ENCODE peak calls at places on chromosomes 13 and 19, in ten cellular contexts. One of them, this sample, is unnamed.
A peak's percentile ranks its signal among the peaks of the same experiment; 100 is the strongest.

GRCh38 chr13:32824061-32824460 is 192.2 kb upstream of the KL start:
- DNase-seq in transverse colon: no peak
- DNase-seq in breast epithelium: no peak
- DNase-seq in fibroblast of lung: no peak
- DNase-seq in body of pancreas: no peak
- DNase-seq in PC-3: no peak
- DNase-seq in hepatocyte: no peak
- DNase-seq in adrenal gland: no peak
- DNase-seq in uterus: no peak
- DNase-seq in pancreas: no peak
- DNase-seq in this sample: no peak

GRCh38 chr13:113553541-113554332 is 30.8 kb upstream of the TFDP1 start:
- DNase-seq in body of pancreas: no peak
- DNase-seq in pancreas: no peak
- DNase-seq in breast epithelium: peak; percentile 48
- DNase-seq in transverse colon: peak; percentile 5
- DNase-seq in PC-3: no peak
- DNase-seq in fibroblast of lung: no peak
- DNase-seq in adrenal gland: peak; percentile 45
- DNase-seq in uterus: peak; percentile 12
- DNase-seq in hepatocyte: no peak
- DNase-seq in this sample: peak; percentile 66

GRCh38 chr13:51797664-51798488 is 6.1 kb downstream of the DHRS12 start:
- DNase-seq in adrenal gland: peak; percentile 87
- DNase-seq in transverse colon: peak; percentile 51
- DNase-seq in pancreas: peak; percentile 89
- DNase-seq in breast epithelium: no peak
- DNase-seq in fibroblast of lung: peak; percentile 58
- DNase-seq in uterus: peak; percentile 47
- DNase-seq in body of pancreas: peak; percentile 96
- DNase-seq in hepatocyte: peak; percentile 85
- DNase-seq in PC-3: peak; percentile 83
- DNase-seq in this sample: peak; percentile 82

GRCh38 chr13:101773062-101773461 is 320.6 kb downstream of the ITGBL1 start:
- DNase-seq in body of pancreas: no peak
- DNase-seq in uterus: no peak
- DNase-seq in PC-3: no peak
- DNase-seq in pancreas: no peak
- DNase-seq in breast epithelium: no peak
- DNase-seq in transverse colon: no peak
- DNase-seq in fibroblast of lung: no peak
- DNase-seq in hepatocyte: no peak
- DNase-seq in adrenal gland: no peak
- DNase-seq in this sample: no peak

GRCh38 chr13:111122056-111122455 is 6.9 kb downstream of the ARHGEF7 start:
- DNase-seq in transverse colon: no peak
- DNase-seq in hepatocyte: no peak
- DNase-seq in adrenal gland: no peak
- DNase-seq in PC-3: no peak
- DNase-seq in fibroblast of lung: peak; percentile 44
- DNase-seq in body of pancreas: no peak
- DNase-seq in pancreas: no peak
- DNase-seq in breast epithelium: no peak
- DNase-seq in uterus: no peak
- DNase-seq in this sample: peak; percentile 58

GRCh38 chr19:30064021-30064699 is 122.1 kb downstream of the URI1 start:
- DNase-seq in PC-3: no peak
- DNase-seq in breast epithelium: no peak
- DNase-seq in hepatocyte: no peak
- DNase-seq in pancreas: no peak
- DNase-seq in fibroblast of lung: no peak
- DNase-seq in body of pancreas: no peak
- DNase-seq in uterus: no peak
- DNase-seq in transverse colon: peak; percentile 4
- DNase-seq in adrenal gland: peak; percentile 44
- DNase-seq in this sample: peak; percentile 53

GRCh38 chr19:19445911-19446361 is 40.5 kb downstream of the GATAD2A start:
- DNase-seq in adrenal gland: no peak
- DNase-seq in breast epithelium: no peak
- DNase-seq in uterus: no peak
- DNase-seq in transverse colon: no peak
- DNase-seq in hepatocyte: no peak
- DNase-seq in fibroblast of lung: no peak
- DNase-seq in pancreas: no peak
- DNase-seq in body of pancreas: no peak
- DNase-seq in PC-3: no peak
- DNase-seq in this sample: no peak

GRCh38 chr13:85137516-85137915 is 661.7 kb downstream of the SLITRK6 start:
- DNase-seq in hepatocyte: no peak
- DNase-seq in transverse colon: no peak
- DNase-seq in fibroblast of lung: no peak
- DNase-seq in adrenal gland: no peak
- DNase-seq in breast epithelium: no peak
- DNase-seq in body of pancreas: no peak
- DNase-seq in pancreas: no peak
- DNase-seq in uterus: no peak
- DNase-seq in PC-3: no peak
- DNase-seq in this sample: no peak

GRCh38 chr13:74675185-74675584 is 541.0 kb upstream of the KLF12 start:
- DNase-seq in PC-3: no peak
- DNase-seq in pancreas: no peak
- DNase-seq in hepatocyte: no peak
- DNase-seq in uterus: no peak
- DNase-seq in adrenal gland: no peak
- DNase-seq in transverse colon: no peak
- DNase-seq in body of pancreas: no peak
- DNase-seq in breast epithelium: no peak
- DNase-seq in fibroblast of lung: peak; percentile 27
- DNase-seq in this sample: no peak

DNA sequence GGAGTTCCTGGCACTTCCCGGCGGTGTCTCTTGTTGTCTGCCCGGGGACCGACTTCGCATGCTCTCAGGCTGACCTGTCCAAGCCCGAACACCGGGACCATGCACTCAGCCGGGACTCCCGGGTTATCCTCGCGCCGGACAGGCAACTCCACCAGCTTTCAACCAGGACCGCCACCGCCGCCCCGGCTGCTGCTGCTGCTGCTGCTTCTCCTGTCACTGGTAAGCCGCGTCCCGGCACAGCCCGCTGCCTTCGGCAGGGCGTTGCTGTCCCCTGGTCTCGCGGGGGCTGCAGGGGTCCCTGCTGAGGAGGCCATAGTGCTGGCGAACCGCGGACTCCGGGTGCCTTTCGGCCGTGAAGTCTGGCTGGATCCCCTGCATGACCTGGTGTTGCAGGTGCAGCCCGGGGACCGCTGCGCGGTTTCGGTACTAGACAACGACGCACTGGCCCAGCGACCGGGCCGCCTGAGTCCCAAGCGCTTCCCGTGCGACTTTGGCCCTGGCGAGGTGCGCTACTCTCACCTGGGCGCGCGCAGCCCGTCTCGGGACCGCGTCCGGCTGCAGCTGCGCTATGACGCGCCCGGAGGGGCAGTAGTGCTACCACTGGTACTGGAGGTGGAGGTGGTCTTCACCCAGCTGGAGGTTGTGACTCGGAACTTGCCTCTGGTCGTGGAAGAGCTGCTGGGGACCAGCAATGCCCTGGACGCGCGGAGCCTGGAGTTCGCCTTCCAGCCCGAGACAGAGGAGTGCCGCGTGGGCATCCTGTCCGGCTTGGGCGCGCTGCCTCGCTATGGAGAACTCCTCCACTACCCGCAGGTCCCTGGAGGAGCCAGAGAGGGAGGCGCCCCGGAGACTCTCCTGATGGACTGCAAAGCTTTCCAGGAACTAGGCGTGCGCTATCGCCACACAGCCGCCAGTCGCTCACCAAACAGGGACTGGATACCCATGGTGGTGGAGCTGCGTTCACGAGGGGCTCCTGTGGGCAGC is 661 bp downstream of the FREM2 start:
- DNase-seq in body of pancreas: peak; percentile 25
- DNase-seq in uterus: no peak
- DNase-seq in hepatocyte: peak; percentile 53
- DNase-seq in fibroblast of lung: peak; percentile 2
- DNase-seq in pancreas: peak; percentile 19
- DNase-seq in adrenal gland: no peak
- DNase-seq in PC-3: no peak
- DNase-seq in transverse colon: no peak
- DNase-seq in breast epithelium: no peak
- DNase-seq in this sample: peak; percentile 53
- H3K4me3 ChIP-seq in body of pancreas: peak overlapping the region; percentile 30
- H3K4me3 ChIP-seq in uterus: peak overlapping the region; percentile 44
- H3K4me3 ChIP-seq in hepatocyte: peak overlapping the region; percentile 67
- H3K4me3 ChIP-seq in fibroblast of lung: no peak overlapping the region
- H3K4me3 ChIP-seq in pancreas: peak overlapping the region; percentile 64
- H3K4me3 ChIP-seq in adrenal gland: no peak overlapping the region
- H3K4me3 ChIP-seq in PC-3: peak overlapping the region; percentile 18
- H3K4me3 ChIP-seq in transverse colon: peak overlapping the region; percentile 55
- H3K4me3 ChIP-seq in breast epithelium: peak overlapping the region; percentile 69
- H3K4me3 ChIP-seq in this sample: peak overlapping the region; percentile 85

DNA sequence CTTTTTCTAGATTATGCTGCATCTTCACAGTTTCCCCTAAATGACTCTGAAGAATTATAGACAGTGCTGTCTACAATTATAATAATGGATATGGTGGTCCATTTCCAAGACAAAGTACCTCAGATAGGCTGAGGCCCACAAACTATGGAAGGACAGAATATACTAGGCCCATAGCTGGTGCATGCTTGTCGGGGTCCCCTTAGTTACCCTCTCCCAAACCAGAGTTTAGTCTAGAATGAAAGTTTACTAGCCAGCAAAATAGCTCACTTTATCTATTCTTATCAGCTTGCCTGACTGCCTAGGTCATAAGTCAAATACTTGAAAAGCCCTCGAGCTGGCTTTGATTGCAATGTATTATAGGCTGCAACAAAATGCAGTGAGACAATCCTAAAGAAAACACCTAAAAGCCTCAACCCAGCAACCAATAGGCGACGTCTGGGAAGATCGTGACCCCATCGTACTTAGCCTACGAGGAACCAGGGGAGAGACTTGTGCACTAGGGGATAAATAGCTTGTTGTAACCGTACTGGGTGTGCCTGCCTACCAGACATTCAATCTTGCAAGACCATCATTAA is 785 bp upstream of the IGFL2 start:
- DNase-seq in breast epithelium: no peak
- DNase-seq in hepatocyte: peak; percentile 12
- DNase-seq in PC-3: no peak
- DNase-seq in uterus: no peak
- DNase-seq in transverse colon: no peak
- DNase-seq in adrenal gland: no peak
- DNase-seq in pancreas: no peak
- DNase-seq in fibroblast of lung: no peak
- DNase-seq in body of pancreas: no peak
- DNase-seq in this sample: no peak
- H3K27me3 ChIP-seq in breast epithelium: no peaks in the 10 kb centered on the region
- H3K27me3 ChIP-seq in hepatocyte: no peaks in the 10 kb centered on the region
- H3K27me3 ChIP-seq in PC-3: peaks cover 21% of the 10 kb centered on the region
- H3K27me3 ChIP-seq in uterus: no peaks in the 10 kb centered on the region
- H3K27me3 ChIP-seq in transverse colon: no peaks in the 10 kb centered on the region
- H3K27me3 ChIP-seq in adrenal gland: peaks cover 9% of the 10 kb centered on the region
- H3K27me3 ChIP-seq in pancreas: no peaks in the 10 kb centered on the region
- H3K27me3 ChIP-seq in fibroblast of lung: peaks cover 6% of the 10 kb centered on the region
- H3K27me3 ChIP-seq in body of pancreas: no peaks in the 10 kb centered on the region
- H3K27me3 ChIP-seq in this sample: no peaks in the 10 kb centered on the region

GRCh38 chr19:14135985-14136508 is 342 bp downstream of the ASF1B start:
- DNase-seq in body of pancreas: no peak
- DNase-seq in breast epithelium: no peak
- DNase-seq in transverse colon: peak; percentile 24
- DNase-seq in hepatocyte: no peak
- DNase-seq in adrenal gland: no peak
- DNase-seq in fibroblast of lung: no peak
- DNase-seq in pancreas: peak; percentile 48
- DNase-seq in uterus: no peak
- DNase-seq in PC-3: no peak
- DNase-seq in this sample: peak; percentile 84
- H3K4me3 ChIP-seq in body of pancreas: no peak overlapping the region
- H3K4me3 ChIP-seq in breast epithelium: peak overlapping the region; percentile 72
- H3K4me3 ChIP-seq in transverse colon: peak overlapping the region; percentile 76
- H3K4me3 ChIP-seq in hepatocyte: peak overlapping the region; percentile 5
- H3K4me3 ChIP-seq in adrenal gland: no peak overlapping the region
- H3K4me3 ChIP-seq in fibroblast of lung: peak overlapping the region; percentile 74
- H3K4me3 ChIP-seq in pancreas: peak overlapping the region; percentile 55
- H3K4me3 ChIP-seq in uterus: peak overlapping the region; percentile 45
- H3K4me3 ChIP-seq in PC-3: peak overlapping the region; percentile 83
- H3K4me3 ChIP-seq in this sample: peak overlapping the region; percentile 91

DNA sequence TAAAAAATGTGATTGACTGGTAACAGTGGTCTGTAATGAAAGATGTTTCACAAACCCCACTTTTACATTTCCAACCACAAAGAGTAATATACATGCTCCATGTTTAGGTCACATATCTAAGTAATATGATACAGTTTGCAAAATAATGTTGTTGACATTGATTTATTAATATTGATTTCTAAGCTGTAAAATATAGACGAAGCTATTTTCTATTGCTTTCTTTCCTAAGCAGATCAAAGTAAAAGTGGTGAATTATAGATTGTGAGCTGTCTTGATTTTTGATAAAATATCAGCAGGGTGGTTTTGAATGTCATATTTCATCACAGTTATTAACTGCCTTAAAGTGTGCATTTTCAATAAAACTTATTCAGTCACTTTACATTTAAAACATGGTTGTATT is 2292.8 kb downstream of the PCDH9 start:
- DNase-seq in transverse colon: no peak
- DNase-seq in body of pancreas: no peak
- DNase-seq in pancreas: no peak
- DNase-seq in adrenal gland: no peak
- DNase-seq in fibroblast of lung: no peak
- DNase-seq in PC-3: no peak
- DNase-seq in hepatocyte: no peak
- DNase-seq in uterus: no peak
- DNase-seq in breast epithelium: no peak
- DNase-seq in this sample: no peak
- H3K27me3 ChIP-seq in transverse colon: no peaks in the 10 kb centered on the region
- H3K27me3 ChIP-seq in body of pancreas: no peaks in the 10 kb centered on the region
- H3K27me3 ChIP-seq in pancreas: no peaks in the 10 kb centered on the region
- H3K27me3 ChIP-seq in adrenal gland: no peaks in the 10 kb centered on the region
- H3K27me3 ChIP-seq in fibroblast of lung: no peaks in the 10 kb centered on the region
- H3K27me3 ChIP-seq in PC-3: no peaks in the 10 kb centered on the region
- H3K27me3 ChIP-seq in hepatocyte: no peaks in the 10 kb centered on the region
- H3K27me3 ChIP-seq in uterus: no peaks in the 10 kb centered on the region
- H3K27me3 ChIP-seq in breast epithelium: no peaks in the 10 kb centered on the region
- H3K27me3 ChIP-seq in this sample: no peaks in the 10 kb centered on the region

GRCh38 chr19:8614455-8614854 is 3.9 kb upstream of the ADAMTS10 start:
- DNase-seq in uterus: no peak
- DNase-seq in PC-3: no peak
- DNase-seq in hepatocyte: no peak
- DNase-seq in breast epithelium: no peak
- DNase-seq in adrenal gland: no peak
- DNase-seq in fibroblast of lung: no peak
- DNase-seq in pancreas: no peak
- DNase-seq in transverse colon: no peak
- DNase-seq in body of pancreas: no peak
- DNase-seq in this sample: no peak
- H3K4me3 ChIP-seq in uterus: no peak overlapping the region
- H3K4me3 ChIP-seq in PC-3: no peak overlapping the region
- H3K4me3 ChIP-seq in hepatocyte: no peak overlapping the region
- H3K4me3 ChIP-seq in breast epithelium: no peak overlapping the region
- H3K4me3 ChIP-seq in adrenal gland: no peak overlapping the region
- H3K4me3 ChIP-seq in fibroblast of lung: no peak overlapping the region
- H3K4me3 ChIP-seq in pancreas: no peak overlapping the region
- H3K4me3 ChIP-seq in transverse colon: no peak overlapping the region
- H3K4me3 ChIP-seq in body of pancreas: no peak overlapping the region
- H3K4me3 ChIP-seq in this sample: no peak overlapping the region

This sample was measured in H7.